ENCODE peak calls at places on chromosome 20, in nine cellular contexts. B is CD8-positive, alpha-beta T cell; Y is fibroblast of the aortic adventitia; E is fibroblast of lung; A is psoas muscle; L is GDM1; K is stomach; H is activated naive CD4-positive, alpha-beta T cell; N is NT2/D1. S is an unnamed sample.

GRCh38 chr20:36796868-36797267 is 23.3 kb upstream of the DSN1 start:
- DNase-seq in B (no peak), Y (no peak), E (no peak), A (no peak), L (no peak), K (no peak), H (no peak), N (no peak), S (no peak)

GRCh38 chr20:44038681-44039123 is 124.0 kb downstream of the TOX2 start:
- DNase-seq in B (peak), Y (no peak), E (no peak), A (no peak), L (no peak), K (peak), H (no peak), N (no peak), S (no peak)

GRCh38 chr20:45943613-45944012 is 9.1 kb downstream of the PCIF1 start:
- DNase-seq in B (no peak), Y (no peak), E (no peak), A (no peak), L (no peak), K (no peak), H (no peak), N (no peak), S (no peak)

GRCh38 chr20:60341062-60341461 is 382.8 kb downstream of the CDH26 start:
- DNase-seq in B (no peak), Y (no peak), E (no peak), A (no peak), L (no peak), K (no peak), H (no peak), N (no peak), S (no peak)

GRCh38 chr20:51695574-51696303 is 72.5 kb downstream of the ATP9A start:
- DNase-seq in B (no peak), Y (peak), E (peak), A (no peak), L (no peak), K (peak), H (no peak), N (no peak), S (no peak)

GRCh38 chr20:48156521-48156920 is 371.2 kb upstream of the SULF2 start:
- DNase-seq in B (no peak), Y (no peak), E (no peak), A (no peak), L (no peak), K (no peak), H (no peak), N (no peak), S (no peak)

GRCh38 chr20:14882846-14883245 is 545.4 kb upstream of the FLRT3 start:
- DNase-seq in B (no peak), Y (no peak), E (no peak), A (no peak), L (no peak), K (no peak), H (no peak), N (no peak), S (no peak)

GRCh38 chr20:24937579-24937978 is 11.5 kb upstream of the CST7 start:
- DNase-seq in B (no peak), Y (no peak), E (no peak), A (no peak), L (no peak), K (no peak), H (no peak), N (no peak), S (no peak)

GRCh38 chr20:37804584-37805566 is 98.1 kb upstream of the VSTM2L start:
- DNase-seq in B (no peak), Y (peak), E (no peak), A (no peak), L (no peak), K (no peak), H (no peak), N (no peak), S (no peak)

GRCh38 chr20:58839474-58839874 is 11.2 kb downstream of the GNAS-AS1 start:
- DNase-seq in B (peak), Y (peak), E (peak), A (no peak), L (peak), K (no peak), H (no peak), N (no peak), S (no peak)

GRCh38 chr20:47204008-47204745 is 152.3 kb downstream of the ZMYND8 start:
- DNase-seq in B (no peak), Y (peak), E (peak), A (no peak), L (no peak), K (peak), H (no peak), N (no peak), S (no peak)

GRCh38 chr20:57514273-57514751 is 10.6 kb downstream of the CTCFL start:
- DNase-seq in B (no peak), Y (peak), E (peak), A (peak), L (no peak), K (peak), H (no peak), N (peak), S (no peak)

GRCh38 chr20:45346291-45346718 is 1.9 kb downstream of the SDC4 start:
- DNase-seq in B (no peak), Y (no peak), E (no peak), A (peak), L (peak), K (no peak), H (no peak), N (no peak), S (no peak)

GRCh38 chr20:52410182-52410647 is 218.6 kb upstream of the ZFP64 start:
- DNase-seq in B (peak), Y (peak), E (peak), A (no peak), L (no peak), K (no peak), H (no peak), N (no peak), S (no peak)

GRCh38 chr20:57480444-57481152 is 44.3 kb downstream of the CTCFL start:
- DNase-seq in B (peak), Y (no peak), E (no peak), A (no peak), L (no peak), K (no peak), H (no peak), N (no peak), S (no peak)

GRCh38 chr20:53748821-53749402 is 155.3 kb upstream of the ZNF217 start:
- DNase-seq in B (no peak), Y (peak), E (peak), A (no peak), L (no peak), K (no peak), H (no peak), N (no peak), S (no peak)

GRCh38 chr20:22507240-22507961 is 77.0 kb downstream of the FOXA2 start:
- DNase-seq in B (no peak), Y (no peak), E (no peak), A (no peak), L (no peak), K (no peak), H (no peak), N (no peak), S (no peak)